ENCODE peak calls at places on chromosomes 11 and 22, in ten cellular contexts. R is fibroblast of mammary gland; P is NCI-H460; N is NCI-H774; X is left ventricle myocardium inferior; Q is endothelial cell; M is midbrain; E is stimulated activated CD8-positive, alpha-beta memory T cell treated with anti-CD3 and anti-CD28 coated beads, Interleukin-12 subunit alpha, Interleukin-12 subunit beta, amount 100 ng/mL, for 1 hour; S is NCI-H1092; Y is WTC11. H is an unnamed sample.

GRCh38 chr11:67463680-67464410 is 5.2 kb downstream of the TMEM134 start:
- DNase-seq in E (no peak), R (no peak), S (no peak), P (peak; percentile 87), M (no peak), Y (no peak), X (peak; percentile 45), Q (no peak), N (no peak), H (no peak)

GRCh38 chr11:73412308-73412707 is 36.1 kb downstream of the RELT start:
- DNase-seq in Y (no peak), S (no peak), R (no peak), P (no peak), Q (no peak), E (no peak), X (no peak), N (no peak), M (no peak), H (no peak)

GRCh38 chr11:86206296-86206695 is 38.3 kb upstream of the EED start:
- DNase-seq in Q (no peak), P (no peak), R (no peak), Y (no peak), X (no peak), S (no peak), M (no peak), E (no peak), N (no peak), H (no peak)

GRCh38 chr11:95877288-95877687 is 46.6 kb downstream of the MTMR2 start:
- DNase-seq in S (no peak), P (no peak), N (no peak), Q (no peak), X (no peak), M (no peak), E (no peak), R (peak; percentile 100), Y (no peak), H (no peak)

GRCh38 chr11:86942212-86942611 is 13.0 kb downstream of the FZD4 start:
- DNase-seq in E (no peak), R (no peak), Q (no peak), N (no peak), M (no peak), S (no peak), Y (no peak), X (no peak), P (no peak), H (no peak)

GRCh38 chr11:83272627-83273026 is 13.5 kb downstream of the CCDC90B start:
- DNase-seq in E (no peak), P (no peak), Y (no peak), S (no peak), N (no peak), X (no peak), M (no peak), Q (no peak), R (peak; percentile 76), H (no peak)

GRCh38 chr11:104531075-104531474 is 367.1 kb upstream of the PDGFD start:
- DNase-seq in P (no peak), Y (peak; percentile 14), X (no peak), N (no peak), E (no peak), M (no peak), R (peak; percentile 14), S (no peak), Q (no peak), H (no peak)

GRCh38 chr11:66856496-66857233 is at the start of gene LRFN4:
- DNase-seq in S (peak; percentile 50), R (no peak), X (peak; percentile 51), E (peak; percentile 34), M (peak; percentile 92), Y (peak; percentile 61), Q (peak; percentile 53), P (no peak), N (peak; percentile 68), H (peak; percentile 66)

GRCh38 chr22:46007848-46008261 is 30.9 kb upstream of the WNT7B start:
- DNase-seq in Y (no peak), X (peak; percentile 86), Q (no peak), S (peak; percentile 46), E (no peak), M (no peak), R (peak; percentile 96), N (peak; percentile 52), P (peak; percentile 40), H (peak; percentile 96)

H was measured in COR-L47.